ENCODE peak calls at places on chromosomes 13 and 19, in ten cellular contexts. H is IMR-90; F is hypothalamus; L is activated naive CD8-positive, alpha-beta T cell treated with anti-CD3 and anti-CD28 coated beads, Interleukin-2, amount 50 U/mL, for 24 hours; X is memory B cell; N is stimulated activated CD4-positive, alpha-beta T cell treated with anti-CD3 and anti-CD28 coated beads, Interleukin-1b, Interleukin-23, amount 100 ng/mL, for 24 hours; W is CD4-positive, alpha-beta T cell; P is endothelial cell of umbilical vein; I is left ventricle myocardium inferior; J is HT-29. R is an unnamed sample.

GRCh38 chr13:28716511-28716910 is 2.3 kb downstream of the SLC46A3 start:
- DNase-seq in H (peak; percentile 83), F (no peak), L (no peak), X (no peak), N (no peak), W (no peak), P (peak; percentile 90), I (peak; percentile 30), J (peak; percentile 63), R (no peak)

GRCh38 chr13:110696776-110697175 is 9.1 kb downstream of the CARS2 start:
- DNase-seq in H (no peak), F (no peak), L (no peak), X (no peak), N (no peak), W (no peak), P (no peak), I (no peak), J (no peak), R (no peak)

GRCh38 chr13:59677966-59678814 is 485.5 kb downstream of the DIAPH3 start:
- DNase-seq in H (peak; percentile 72), F (no peak), L (no peak), X (no peak), N (no peak), W (no peak), P (peak; percentile 79), I (no peak), J (peak; percentile 71), R (peak; percentile 46)

GRCh38 chr19:49664171-49665070 is 1.2 kb downstream of the IRF3 start:
- DNase-seq in H (peak; percentile 67), F (peak; percentile 72), L (peak; percentile 95), X (peak; percentile 80), N (peak; percentile 87), W (peak; percentile 95), P (peak; percentile 89), I (peak; percentile 89), J (peak; percentile 99), R (peak; percentile 97)

GRCh38 chr13:42836930-42837329 is 55.5 kb downstream of the FAM216B start:
- DNase-seq in H (peak; percentile 51), F (no peak), L (no peak), X (no peak), N (no peak), W (no peak), P (peak; percentile 19), I (no peak), J (peak; percentile 48), R (peak; percentile 75)

GRCh38 chr13:49443327-49443688 is 556 bp downstream of the CAB39L start:
- DNase-seq in H (peak; percentile 35), F (no peak), L (no peak), X (no peak), N (no peak), W (no peak), P (peak; percentile 54), I (no peak), J (no peak), R (peak; percentile 60)

GRCh38 chr19:44857837-44858236 is 11.7 kb downstream of the NECTIN2 start:
- DNase-seq in H (no peak), F (no peak), L (no peak), X (no peak), N (no peak), W (no peak), P (no peak), I (no peak), J (no peak), R (no peak)

GRCh38 chr13:98265669-98266551 is 88.8 kb upstream of the RNF113B start:
- DNase-seq in H (peak; percentile 64), F (no peak), L (no peak), X (no peak), N (no peak), W (no peak), P (no peak), I (no peak), J (peak; percentile 89), R (no peak)

GRCh38 chr19:45171211-45171623 is 6.8 kb downstream of the TRAPPC6A start:
- DNase-seq in H (no peak), F (no peak), L (no peak), X (no peak), N (no peak), W (peak; percentile 32), P (peak; percentile 72), I (no peak), J (no peak), R (no peak)

GRCh38 chr13:110411316-110412105 is 104.4 kb downstream of the COL4A2 start:
- DNase-seq in H (no peak), F (no peak), L (no peak), X (no peak), N (no peak), W (no peak), P (no peak), I (no peak), J (no peak), R (no peak)

GRCh38 chr13:55029280-55029679 is 2000.7 kb downstream of the OLFM4 start:
- DNase-seq in H (no peak), F (no peak), L (no peak), X (no peak), N (no peak), W (no peak), P (no peak), I (no peak), J (no peak), R (no peak)

GRCh38 chr19:44846455-44847143 is 502 bp downstream of the NECTIN2 start:
- DNase-seq in H (no peak), F (no peak), L (no peak), X (no peak), N (no peak), W (no peak), P (peak; percentile 32), I (no peak), J (peak; percentile 71), R (peak; percentile 42)

GRCh38 chr13:102914629-102914935 is 68.8 kb downstream of the ERCC5 start:
- DNase-seq in H (no peak), F (no peak), L (no peak), X (no peak), N (no peak), W (no peak), P (no peak), I (no peak), J (no peak), R (no peak)

GRCh38 chr19:3186377-3186688 is 603 bp downstream of the NCLN start:
- DNase-seq in H (no peak), F (no peak), L (peak; percentile 17), X (no peak), N (no peak), W (no peak), P (peak; percentile 14), I (no peak), J (peak; percentile 14), R (peak; percentile 38)

GRCh38 chr19:5360003-5360820 is 19.6 kb upstream of the PTPRS start:
- DNase-seq in H (peak; percentile 29), F (no peak), L (no peak), X (no peak), N (no peak), W (no peak), P (no peak), I (no peak), J (no peak), R (no peak)

GRCh38 chr19:49339364-49340068 is 4.3 kb downstream of the CD37 start:
- DNase-seq in H (peak; percentile 50), F (peak; percentile 37), L (no peak), X (peak; percentile 45), N (no peak), W (no peak), P (peak; percentile 84), I (peak; percentile 90), J (no peak), R (peak; percentile 87)

GRCh38 chr19:4523306-4524110 is 5.2 kb upstream of the PLIN4 start:
- DNase-seq in H (peak; percentile 10), F (no peak), L (peak; percentile 53), X (no peak), N (no peak), W (peak; percentile 7), P (peak; percentile 33), I (peak; percentile 51), J (peak; percentile 27), R (peak; percentile 61)

GRCh38 chr19:38564981-38565685 is 52.6 kb downstream of the MAP4K1 start:
- DNase-seq in H (no peak), F (no peak), L (peak; percentile 20), X (peak; percentile 48), N (no peak), W (no peak), P (no peak), I (no peak), J (no peak), R (no peak)

GRCh38 chr19:35471946-35472345 is 18.3 kb downstream of the KRTDAP start:
- DNase-seq in H (no peak), F (no peak), L (no peak), X (no peak), N (no peak), W (no peak), P (no peak), I (no peak), J (no peak), R (no peak)

GRCh38 chr13:92677571-92677970 is 549.0 kb upstream of the GPC6 start:
- DNase-seq in H (no peak), F (no peak), L (no peak), X (no peak), N (no peak), W (no peak), P (no peak), I (no peak), J (no peak), R (peak; percentile 0)

GRCh38 chr13:39566216-39566869 is 36.6 kb downstream of the LHFPL6 start:
- DNase-seq in H (no peak), F (no peak), L (no peak), X (no peak), N (no peak), W (no peak), P (no peak), I (no peak), J (no peak), R (no peak)

GRCh38 chr19:31955061-31955460 is 390.3 kb upstream of the ZNF507 start:
- DNase-seq in H (no peak), F (no peak), L (no peak), X (no peak), N (no peak), W (no peak), P (no peak), I (no peak), J (no peak), R (no peak)

GRCh38 chr19:48271531-48272151 is 1.8 kb downstream of the ZNF114 start:
- DNase-seq in H (peak; percentile 35), F (no peak), L (peak; percentile 22), X (peak; percentile 35), N (no peak), W (no peak), P (peak; percentile 31), I (peak; percentile 40), J (peak; percentile 40), R (peak; percentile 77)

GRCh38 chr13:50149932-50150331 is 134.7 kb downstream of the KCNRG start:
- DNase-seq in H (no peak), F (no peak), L (no peak), X (no peak), N (no peak), W (no peak), P (peak; percentile 35), I (peak; percentile 40), J (no peak), R (no peak)

GRCh38 chr13:31898383-31899071 is 133.0 kb upstream of the FRY start:
- DNase-seq in H (no peak), F (no peak), L (no peak), X (no peak), N (no peak), W (no peak), P (no peak), I (no peak), J (no peak), R (no peak)

GRCh38 chr13:112802808-112803207 is 113.0 kb downstream of the ATP11A start:
- DNase-seq in H (no peak), F (no peak), L (no peak), X (no peak), N (no peak), W (no peak), P (no peak), I (no peak), J (no peak), R (no peak)

GRCh38 chr19:5818594-5818993 is 13.7 kb downstream of the NRTN start:
- DNase-seq in H (no peak), F (no peak), L (no peak), X (no peak), N (no peak), W (no peak), P (no peak), I (no peak), J (no peak), R (no peak)